ENCODE peak calls at places on chromosomes 12 and 14, in five cellular contexts. D is Daoy; E is CD4-positive, alpha-beta T cell; G is transverse colon; H is NCI-H1436. T is an unnamed sample.

GRCh38 chr14:23009939-23010718 is at the start of gene C14orf93:
- DNase-seq in D (peak), E (peak), G (peak), H (peak), T (peak)

GRCh38 chr14:96616168-96616681 is 114.0 kb downstream of the PAPOLA start:
- DNase-seq in E (no peak), H (no peak), D (no peak), G (no peak), T (no peak)

GRCh38 chr14:23951590-23952143 is 1.9 kb upstream of the DHRS4 start:
- DNase-seq in G (no peak), E (no peak), D (no peak), H (no peak), T (no peak)

GRCh38 chr14:35944847-35945246 is 118.7 kb downstream of the BRMS1L start:
- DNase-seq in D (peak), E (no peak), G (peak), H (no peak), T (peak)

GRCh38 chr14:85454183-85454813 is 75.6 kb upstream of the FLRT2 start:
- DNase-seq in D (no peak), H (no peak), G (no peak), E (no peak), T (no peak)

GRCh38 chr14:95649230-95649629 is 37.0 kb upstream of the TCL1B start:
- DNase-seq in D (no peak), E (no peak), H (no peak), G (no peak), T (no peak)

GRCh38 chr14:100559455-100559854 is 27.8 kb downstream of the BEGAIN start:
- DNase-seq in G (no peak), D (no peak), E (no peak), H (no peak), T (no peak)

GRCh38 chr14:90291699-90292098 is 35.3 kb downstream of the PSMC1 start:
- DNase-seq in E (no peak), H (no peak), D (no peak), G (no peak), T (no peak)

GRCh38 chr12:46983959-46984833 is 95.2 kb upstream of the PCED1B start:
- DNase-seq in D (peak), H (peak), E (peak), G (peak), T (peak)

GRCh38 chr12:107134558-107134957 is 41.2 kb upstream of the CRY1 start:
- DNase-seq in D (peak), G (no peak), H (no peak), E (no peak), T (peak)

GRCh38 chr12:115640929-115641328 is 636.6 kb downstream of the MED13L start:
- DNase-seq in E (no peak), D (no peak), G (no peak), H (no peak), T (no peak)

T was measured in CD8-positive, alpha-beta memory T cell.